ENCODE peak calls at places on chromosomes 6 and 20, in six cellular contexts. N is GM10248, W is SHP77, J is B cell, K is GM20000, X is lower lobe of right lung. O is an unnamed sample.

GRCh38 chr6:132131777-132132176 is 180.6 kb upstream of the CCN2 start:
- DNase-seq in J (peak; percentile 33), N (no peak), W (peak; percentile 3), K (peak; percentile 5), X (no peak), O (no peak)

GRCh38 chr20:50690979-50691584 is at the start of gene RIPOR3:
- DNase-seq in X (no peak), J (no peak), W (no peak), K (no peak), N (no peak), O (no peak)

GRCh38 chr6:53694800-53695394 is 29.3 kb upstream of the KLHL31 start:
- DNase-seq in J (no peak), N (no peak), X (no peak), K (no peak), W (no peak), O (no peak)

GRCh38 chr20:6829510-6830116 is 62.1 kb downstream of the BMP2 start:
- DNase-seq in J (no peak), X (no peak), K (no peak), W (peak; percentile 8), N (no peak), O (no peak)

GRCh38 chr20:60512436-60512835 is 554.2 kb downstream of the CDH26 start:
- DNase-seq in J (no peak), X (no peak), K (no peak), N (no peak), W (no peak), O (no peak)

GRCh38 chr6:25700841-25701240 is 48.8 kb downstream of the SCGN start:
- DNase-seq in K (no peak), N (no peak), W (no peak), X (no peak), J (no peak), O (no peak)

GRCh38 chr6:28158318-28158717 is 16.6 kb downstream of the ZKSCAN8 start:
- DNase-seq in K (no peak), N (no peak), W (no peak), J (no peak), X (no peak), O (no peak)

GRCh38 chr20:63280929-63281545 is 8.4 kb downstream of the ARFGAP1 start:
- DNase-seq in N (no peak), J (no peak), W (no peak), X (no peak), K (no peak), O (no peak)

GRCh38 chr6:84512396-84512795 is 252.0 kb downstream of the TBX18 start:
- DNase-seq in X (no peak), K (no peak), N (no peak), J (no peak), W (no peak), O (no peak)

GRCh38 chr20:6838181-6838826 is 70.8 kb downstream of the BMP2 start:
- DNase-seq in X (no peak), K (no peak), N (no peak), J (no peak), W (no peak), O (no peak)

GRCh38 chr6:55276745-55277627 is 50.3 kb upstream of the GFRAL start:
- DNase-seq in K (peak; percentile 24), J (no peak), W (peak; percentile 62), X (no peak), N (peak; percentile 26), O (peak; percentile 32)

GRCh38 chr6:150866147-150867073 is 908 bp downstream of the MTHFD1L start:
- DNase-seq in K (peak; percentile 96), N (peak; percentile 91), W (peak; percentile 60), J (peak; percentile 83), X (peak; percentile 87), O (peak; percentile 94)

GRCh38 chr6:168994966-168995365 is 258.7 kb downstream of the THBS2 start:
- DNase-seq in N (no peak), J (no peak), W (no peak), X (no peak), K (no peak), O (no peak)

GRCh38 chr6:33799714-33800113 is 4.1 kb downstream of the MLN start:
- DNase-seq in K (no peak), X (no peak), J (no peak), N (no peak), W (no peak), O (no peak)

GRCh38 chr20:19897891-19898290 is 119.3 kb upstream of the NAA20 start:
- DNase-seq in J (no peak), X (no peak), N (no peak), W (no peak), K (no peak), O (no peak)

GRCh38 chr6:130760006-130760405 is 67.2 kb upstream of the SMLR1 start:
- DNase-seq in X (no peak), K (no peak), N (no peak), J (no peak), W (peak; percentile 22), O (no peak)

GRCh38 chr6:84739866-84740208 is 24.6 kb downstream of the TBX18 start:
- DNase-seq in W (no peak), X (no peak), J (no peak), N (no peak), K (no peak), O (no peak)